ENCODE peak calls at places on chromosome 22, in four cellular contexts. V is CD8-positive, alpha-beta T cell; L is uterus; U is brain microvascular endothelial cell. Z is an unnamed sample.
A peak's percentile ranks its signal among the peaks of the same experiment; 100 is the strongest.

GRCh38 chr22:47328550-47329243 is 566.2 kb downstream of the TBC1D22A start:
- DNase-seq in L (no peak), U (peak; percentile 89), V (no peak), Z (peak; percentile 85)

GRCh38 chr22:25644122-25644521 is 79.6 kb downstream of the GRK3 start:
- DNase-seq in V (no peak), L (no peak), U (peak; percentile 22), Z (no peak)

GRCh38 chr22:30903876-30904460 is 64.6 kb downstream of the MORC2 start:
- DNase-seq in L (no peak), U (no peak), V (no peak), Z (no peak)

GRCh38 chr22:37181681-37182080 is 6.4 kb downstream of the C1QTNF6 start:
- DNase-seq in L (no peak), V (no peak), U (no peak), Z (no peak)

GRCh38 chr22:36367066-36367465 is 20.7 kb downstream of the MYH9 start:
- DNase-seq in V (no peak), U (no peak), L (peak; percentile 71), Z (no peak)

GRCh38 chr22:48929276-48929790 is 898.3 kb downstream of the BRD1 start:
- DNase-seq in U (no peak), V (no peak), L (no peak), Z (no peak)

GRCh38 chr22:27204280-27204679 is 546.9 kb downstream of the MIAT start:
- DNase-seq in L (no peak), U (no peak), V (no peak), Z (no peak)

GRCh38 chr22:42440728-42441127 is 8.5 kb upstream of the NFAM1 start:
- DNase-seq in L (no peak), V (no peak), U (no peak), Z (no peak)

GRCh38 chr22:32649515-32650200 is 151.8 kb upstream of the TIMP3 start:
- DNase-seq in U (peak; percentile 18), V (no peak), L (peak; percentile 76), Z (no peak)

GRCh38 chr22:47221840-47222615 is 459.6 kb downstream of the TBC1D22A start:
- DNase-seq in V (no peak), L (no peak), U (no peak), Z (no peak)

GRCh38 chr22:41534219-41534618 is 10.1 kb downstream of the POLR3H start:
- DNase-seq in L (no peak), U (no peak), V (no peak), Z (no peak)

GRCh38 chr22:31748490-31748889 is 1.4 kb downstream of the PRR14L start:
- DNase-seq in L (no peak), U (no peak), V (no peak), Z (no peak)

GRCh38 chr22:50010676-50011446 is 1.7 kb downstream of the IL17REL start:
- DNase-seq in L (no peak), U (no peak), V (no peak), Z (no peak)

GRCh38 chr22:20750461-20751184 is 23.3 kb upstream of the SERPIND1 start:
- DNase-seq in V (peak; percentile 17), U (peak; percentile 86), L (peak; percentile 61), Z (peak; percentile 64)

GRCh38 chr22:17079572-17079971 is 5.2 kb upstream of the IL17RA start:
- DNase-seq in V (no peak), L (no peak), U (no peak), Z (no peak)

GRCh38 chr22:37636186-37636948 is 3.1 kb upstream of the SH3BP1 start:
- DNase-seq in L (no peak), V (no peak), U (peak; percentile 52), Z (no peak)

GRCh38 chr22:16917144-16918003 is 90.6 kb downstream of the GAB4 start:
- DNase-seq in L (peak; percentile 22), V (peak; percentile 25), U (peak; percentile 29), Z (peak; percentile 18)

GRCh38 chr22:18032455-18033101 is 8.2 kb upstream of the MICAL3 start:
- DNase-seq in L (peak; percentile 73), V (no peak), U (peak; percentile 14), Z (peak; percentile 82)

GRCh38 chr22:47601666-47602065 is 839.2 kb downstream of the TBC1D22A start:
- DNase-seq in V (no peak), L (no peak), U (no peak), Z (no peak)

GRCh38 chr22:25448435-25449051 is 115.9 kb upstream of the GRK3 start:
- DNase-seq in L (no peak), U (peak; percentile 13), V (no peak), Z (no peak)

GRCh38 chr22:28034760-28035401 is 115.8 kb upstream of the PITPNB start:
- DNase-seq in U (peak; percentile 60), V (no peak), L (peak; percentile 81), Z (no peak)

GRCh38 chr22:49936018-49936972 is 17.9 kb downstream of the CRELD2 start:
- DNase-seq in L (peak; percentile 95), U (peak; percentile 52), V (peak; percentile 86), Z (no peak)

GRCh38 chr22:47899894-47900293 is 1137.4 kb downstream of the TBC1D22A start:
- DNase-seq in L (no peak), V (no peak), U (no peak), Z (no peak)

GRCh38 chr22:32204856-32205722 is at the start of gene RFPL2:
- DNase-seq in U (peak; percentile 15), L (no peak), V (no peak), Z (no peak)

GRCh38 chr22:25098445-25099081 is 101.1 kb upstream of the CRYBB3 start:
- DNase-seq in L (no peak), U (no peak), V (no peak), Z (no peak)

GRCh38 chr22:49536571-49537131 is 291.0 kb downstream of the BRD1 start:
- DNase-seq in L (no peak), U (no peak), V (no peak), Z (no peak)

GRCh38 chr22:19852177-19852781 is 2.4 kb downstream of the GNB1L start:
- DNase-seq in V (no peak), U (no peak), L (peak; percentile 20), Z (no peak)

GRCh38 chr22:36009085-36009484 is 19.5 kb downstream of the RBFOX2 start:
- DNase-seq in U (peak; percentile 78), V (no peak), L (no peak), Z (no peak)

GRCh38 chr22:26229910-26230309 is 60.6 kb downstream of the SEZ6L start:
- DNase-seq in L (no peak), U (no peak), V (no peak), Z (no peak)

GRCh38 chr22:27982106-27982505 is 63.0 kb upstream of the PITPNB start:
- DNase-seq in V (no peak), U (no peak), L (no peak), Z (no peak)

GRCh38 chr22:35450824-35451541 is 51.0 kb downstream of the MCM5 start:
- DNase-seq in U (no peak), V (no peak), L (no peak), Z (no peak)

GRCh38 chr22:42041784-42042183 is 28.8 kb downstream of the NAGA start:
- DNase-seq in V (no peak), U (no peak), L (no peak), Z (no peak)

GRCh38 chr22:38657248-38657909 is 941 bp downstream of the CBY1 start:
- DNase-seq in V (peak; percentile 16), U (peak; percentile 14), L (no peak), Z (no peak)

GRCh38 chr22:30858976-30859713 is 109.4 kb downstream of the MORC2 start:
- DNase-seq in V (no peak), U (no peak), L (no peak), Z (no peak)

GRCh38 chr22:24067587-24068376 is 56.7 kb downstream of the CABIN1 start:
- DNase-seq in L (no peak), V (no peak), U (no peak), Z (no peak)

DNA sequence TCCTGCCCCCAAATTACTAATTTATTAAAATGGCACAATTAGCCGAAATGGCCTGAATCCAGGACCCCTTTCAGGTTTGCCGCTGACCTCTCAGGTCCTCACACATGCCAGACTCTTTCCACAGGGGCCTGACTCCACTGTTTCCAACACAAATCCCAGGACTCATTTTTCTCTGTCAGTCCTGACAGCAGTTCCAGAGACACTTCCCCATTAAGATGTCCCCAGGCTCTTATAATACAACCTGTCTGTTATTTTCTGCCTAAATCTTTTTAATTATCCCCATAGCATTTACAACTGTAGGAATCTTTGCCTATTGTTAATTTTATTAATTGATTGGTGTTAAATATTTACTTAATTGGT is 9.4 kb upstream of the IGLL5 start:
- DNase-seq in V (no peak), U (no peak), L (no peak), Z (no peak)
- H3K27me3 ChIP-seq in V (no peaks in the 10 kb centered on the region), U (peaks cover 41% of the 10 kb centered on the region), L (no peaks in the 10 kb centered on the region), Z (peaks cover 2% of the 10 kb centered on the region)

GRCh38 chr22:39926175-39927152 is 25.6 kb downstream of the GRAP2 start:
- DNase-seq in U (no peak), L (no peak), V (no peak), Z (no peak)
- H3K27me3 ChIP-seq in U (peaks cover 30% of the 10 kb centered on the region), L (peaks cover 5% of the 10 kb centered on the region), V (no peaks in the 10 kb centered on the region), Z (peaks cover 31% of the 10 kb centered on the region)

GRCh38 chr22:29316429-29316828 is 932 bp upstream of the RASL10A start:
- DNase-seq in V (no peak), U (no peak), L (no peak), Z (no peak)

GRCh38 chr22:29313126-29314071 is 2.1 kb downstream of the RASL10A start:
- DNase-seq in V (no peak), L (no peak), U (no peak), Z (no peak)

GRCh38 chr22:29315286-29316195 is at the start of gene RASL10A:
- DNase-seq in U (no peak), L (no peak), V (no peak), Z (no peak)

GRCh38 chr22:29314074-29314473 is 1.4 kb downstream of the RASL10A start:
- DNase-seq in L (no peak), U (no peak), V (no peak), Z (no peak)

DNA sequence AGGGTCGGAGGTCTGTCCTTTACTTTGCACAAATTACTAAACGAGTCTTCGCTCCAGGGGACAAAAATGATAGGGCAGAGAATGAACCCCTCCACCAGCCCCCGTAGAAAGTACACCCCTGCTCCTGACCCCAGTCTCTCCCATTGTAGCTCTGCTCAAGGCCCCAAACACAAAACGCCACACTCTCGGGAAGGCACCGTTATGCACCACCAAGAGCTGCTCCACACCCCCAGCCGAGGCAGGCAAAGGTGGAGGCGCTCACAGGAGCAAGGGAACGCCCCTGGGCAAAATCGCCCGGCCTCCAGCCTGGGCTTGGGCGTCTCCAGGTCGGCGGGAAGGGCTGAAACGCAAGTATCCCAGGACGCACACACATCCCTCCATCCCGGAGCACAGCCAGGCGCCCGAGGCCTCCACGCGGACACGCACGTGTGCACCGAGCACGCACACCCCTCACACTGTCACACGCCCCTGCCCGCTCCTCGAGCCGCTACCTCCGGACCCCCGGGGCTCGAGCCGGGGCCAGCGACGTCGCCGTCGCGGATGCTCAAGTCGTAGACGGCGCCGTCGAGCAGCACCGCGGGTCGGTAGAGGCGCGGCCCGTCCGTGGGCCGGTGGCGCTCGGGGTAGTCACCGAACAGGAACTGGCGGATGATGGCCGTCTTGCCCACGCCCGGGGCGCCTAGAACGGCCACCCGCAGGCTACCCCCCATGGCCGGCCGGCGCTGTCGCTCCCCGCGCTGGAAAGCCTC is 786 bp downstream of the RASL10A start:
- DNase-seq in U (no peak), V (no peak), L (no peak), Z (no peak)
- H3K27me3 ChIP-seq in U (peaks cover 30% of the 10 kb centered on the region), V (peaks cover 17% of the 10 kb centered on the region), L (peaks cover 17% of the 10 kb centered on the region), Z (peaks cover 41% of the 10 kb centered on the region)

DNA sequence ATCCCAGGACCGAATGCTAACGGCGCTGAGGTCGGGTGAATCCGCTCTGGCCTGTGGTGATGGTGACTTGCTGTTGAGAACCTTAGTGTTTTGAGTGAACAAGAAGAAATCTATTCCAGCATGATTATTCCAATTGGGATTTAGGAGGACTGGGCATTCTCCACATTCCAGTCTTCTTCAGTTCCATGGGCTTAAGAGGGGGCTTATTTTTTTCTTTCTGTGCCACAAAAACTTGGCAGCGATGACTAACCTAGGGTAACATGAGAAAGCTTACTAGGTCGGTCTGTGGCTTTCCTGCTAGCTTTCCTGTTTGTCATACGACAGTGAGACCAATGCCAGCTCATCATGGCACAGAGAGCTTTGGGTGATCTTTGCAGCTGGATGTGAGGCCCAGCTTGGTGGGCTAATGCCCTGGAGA is 62.9 kb upstream of the ATXN10 start:
- DNase-seq in V (peak; percentile 1), L (no peak), U (peak; percentile 56), Z (peak; percentile 88)
- H3K27me3 ChIP-seq in V (no peaks in the 10 kb centered on the region), L (no peaks in the 10 kb centered on the region), U (no peaks in the 10 kb centered on the region), Z (no peaks in the 10 kb centered on the region)

Z was measured in kidney epithelial cell.